ENCODE peak calls at places on chromosomes 11 and 22, in six cellular contexts. Y is fibroblast of lung; F is neuronal stem cell; V is adrenal gland; H is CD8-positive, alpha-beta memory T cell; J is OCI-LY7. D is an unnamed sample. For H3K36me3, the result is how much of the 10 kb centered on the place peaks cover.

GRCh38 chr11:108943853-108944252 is 279.0 kb downstream of the DDX10 start:
- DNase-seq in F (no peak), Y (no peak), H (no peak), J (no peak), V (no peak), D (no peak)

GRCh38 chr11:30573951-30574350 is 12.2 kb downstream of the MPPED2 start:
- DNase-seq in J (no peak), F (no peak), Y (peak), H (no peak), V (no peak), D (no peak)

GRCh38 chr11:6635082-6635932 is 16.1 kb upstream of the TPP1 start:
- DNase-seq in V (peak), Y (no peak), F (no peak), H (no peak), J (no peak), D (peak)

GRCh38 chr22:32204856-32205722 is at the start of gene RFPL2:
- DNase-seq in F (peak), H (peak), J (no peak), Y (peak), V (no peak), D (no peak)

GRCh38 chr22:31947296-31947695 is 3.0 kb downstream of the YWHAH start:
- DNase-seq in V (no peak), H (peak), F (no peak), Y (no peak), J (peak), D (no peak)

GRCh38 chr22:46561435-46561905 is 24.1 kb upstream of the CELSR1 start:
- DNase-seq in J (peak), H (no peak), Y (peak), V (no peak), F (no peak), D (no peak)

GRCh38 chr22:40676644-40677043 is 2.6 kb upstream of the MCHR1 start:
- DNase-seq in J (no peak), F (no peak), Y (no peak), V (no peak), H (no peak), D (no peak)

GRCh38 chr22:47337161-47337621 is 574.7 kb downstream of the TBC1D22A start:
- DNase-seq in Y (peak), J (no peak), V (peak), H (no peak), F (no peak), D (no peak)

GRCh38 chr22:27755521-27756211 is 45.9 kb downstream of the MN1 start:
- DNase-seq in J (no peak), F (no peak), V (no peak), H (no peak), Y (no peak), D (no peak)

GRCh38 chr11:98455500-98456186 is 565.1 kb upstream of the CNTN5 start:
- DNase-seq in Y (no peak), J (no peak), F (no peak), V (no peak), H (no peak), D (no peak)

GRCh38 chr11:210122-210802 is 2.8 kb downstream of the RIC8A start:
- DNase-seq in Y (peak), J (no peak), H (no peak), V (no peak), F (no peak), D (no peak)

GRCh38 chr22:35661377-35661937 is 13.2 kb downstream of the APOL6 start:
- DNase-seq in H (no peak), J (no peak), V (peak), Y (peak), F (no peak), D (no peak)

GRCh38 chr11:65275906-65276305 is 14.1 kb downstream of the POLA2 start:
- DNase-seq in J (no peak), Y (no peak), F (no peak), H (no peak), V (no peak), D (no peak)

GRCh38 chr11:65279713-65280459 is 18.1 kb downstream of the POLA2 start:
- DNase-seq in F (no peak), V (peak), H (no peak), Y (peak), J (no peak), D (peak)

GRCh38 chr11:65278351-65278750 is 16.6 kb downstream of the POLA2 start:
- DNase-seq in J (no peak), H (no peak), V (no peak), F (no peak), Y (peak), D (no peak)

GRCh38 chr11:65277878-65278277 is 16.1 kb downstream of the POLA2 start:
- DNase-seq in H (no peak), Y (no peak), V (no peak), J (no peak), F (no peak), D (no peak)

GRCh38 chr11:65274734-65275682 is 13.2 kb downstream of the POLA2 start:
- DNase-seq in H (peak), Y (peak), V (peak), F (no peak), J (peak), D (peak)
- H3K36me3 ChIP-seq in H (under half), Y (under half), V (under half), F (under half), J (half or more), D (under half)

DNA sequence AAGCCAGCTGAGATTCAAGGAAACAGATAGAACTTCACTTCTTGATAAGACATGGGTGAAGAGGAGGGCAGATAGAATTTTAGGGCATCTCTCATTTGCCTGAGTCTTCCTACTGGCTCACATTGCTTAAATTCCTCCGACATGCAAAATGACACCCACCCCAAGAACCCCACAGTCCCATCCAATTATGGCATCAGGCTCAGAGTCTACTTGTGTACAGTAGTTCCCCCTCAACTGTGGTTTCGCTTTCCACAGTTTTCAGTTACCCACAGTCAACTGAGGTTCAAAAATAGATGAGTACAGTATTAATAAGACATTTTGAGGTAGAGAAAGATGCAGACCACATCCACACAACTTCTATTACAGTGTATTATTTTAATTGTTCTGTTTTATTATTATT is 99.8 kb downstream of the TTC17 start:
- DNase-seq in F (no peak), J (no peak), Y (no peak), H (no peak), V (no peak), D (no peak)
- H3K36me3 ChIP-seq in F (under half), J (half or more), Y (under half), H (under half), V (under half), D (under half)

GRCh38 chr11:62712413-62712812 is 4.9 kb downstream of the GNG3 start:
- DNase-seq in J (no peak), F (no peak), Y (no peak), H (no peak), V (no peak), D (no peak)

GRCh38 chr11:62712861-62713260 is 5.4 kb downstream of the GNG3 start:
- DNase-seq in F (no peak), V (no peak), Y (no peak), H (no peak), J (no peak), D (no peak)

GRCh38 chr11:62715150-62716130 is 8.0 kb downstream of the GNG3 start:
- DNase-seq in J (no peak), V (no peak), Y (no peak), F (no peak), H (no peak), D (no peak)

GRCh38 chr11:62716206-62716605 is 8.7 kb downstream of the GNG3 start:
- DNase-seq in Y (no peak), J (no peak), V (no peak), H (no peak), F (no peak), D (no peak)

DNA sequence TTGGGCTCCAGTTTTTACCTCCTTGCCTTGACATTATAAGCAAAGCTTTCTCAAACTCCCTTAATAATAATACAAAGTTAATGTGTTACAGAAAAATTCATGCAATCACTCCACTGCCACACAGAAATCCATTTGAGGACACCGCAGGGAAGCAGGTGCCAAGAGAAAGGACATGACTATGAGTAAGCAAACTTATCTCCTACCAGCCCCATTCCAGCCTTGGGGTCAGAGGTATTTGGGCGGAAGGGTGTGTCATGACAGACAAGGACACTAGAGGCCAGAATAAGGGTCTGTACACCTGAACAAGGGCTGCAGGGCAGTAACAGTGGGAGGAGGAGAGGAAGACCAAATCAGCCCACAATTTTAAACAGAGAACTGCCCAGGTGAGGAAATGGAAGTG is 5.9 kb downstream of the GNG3 start:
- DNase-seq in V (peak), F (no peak), H (no peak), Y (no peak), J (no peak), D (no peak)
- H3K36me3 ChIP-seq in V (under half), F (under half), H (half or more), Y (under half), J (half or more), D (under half)

DNA sequence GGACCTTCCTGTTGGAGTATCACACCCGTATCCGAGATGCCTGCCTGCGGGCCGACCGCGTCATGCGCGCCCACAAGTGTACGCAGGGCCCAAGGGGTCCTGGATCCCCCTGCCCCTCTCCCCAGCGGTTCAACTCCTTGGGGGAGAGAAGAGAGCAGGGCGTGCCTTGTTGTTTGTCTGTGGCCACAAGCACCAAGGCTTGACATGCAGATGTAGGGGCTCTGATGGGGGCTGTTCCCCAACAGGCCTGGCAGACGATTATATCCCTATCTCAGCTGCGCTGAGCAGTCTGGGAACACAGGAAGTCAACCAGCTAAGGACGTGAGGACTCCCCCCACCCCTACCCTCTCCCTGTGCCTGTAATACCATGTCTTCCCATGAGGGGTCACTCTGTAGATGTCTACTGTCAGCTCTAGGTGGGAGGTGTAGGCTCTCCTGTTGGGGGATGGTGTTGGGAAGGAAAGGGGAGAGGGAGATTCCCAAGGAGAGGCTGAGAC is 6.8 kb downstream of the CFL1 start:
- DNase-seq in Y (no peak), V (no peak), F (no peak), H (no peak), J (no peak), D (no peak)
- H3K36me3 ChIP-seq in Y (under half), V (under half), F (under half), H (under half), J (half or more), D (under half)

DNA sequence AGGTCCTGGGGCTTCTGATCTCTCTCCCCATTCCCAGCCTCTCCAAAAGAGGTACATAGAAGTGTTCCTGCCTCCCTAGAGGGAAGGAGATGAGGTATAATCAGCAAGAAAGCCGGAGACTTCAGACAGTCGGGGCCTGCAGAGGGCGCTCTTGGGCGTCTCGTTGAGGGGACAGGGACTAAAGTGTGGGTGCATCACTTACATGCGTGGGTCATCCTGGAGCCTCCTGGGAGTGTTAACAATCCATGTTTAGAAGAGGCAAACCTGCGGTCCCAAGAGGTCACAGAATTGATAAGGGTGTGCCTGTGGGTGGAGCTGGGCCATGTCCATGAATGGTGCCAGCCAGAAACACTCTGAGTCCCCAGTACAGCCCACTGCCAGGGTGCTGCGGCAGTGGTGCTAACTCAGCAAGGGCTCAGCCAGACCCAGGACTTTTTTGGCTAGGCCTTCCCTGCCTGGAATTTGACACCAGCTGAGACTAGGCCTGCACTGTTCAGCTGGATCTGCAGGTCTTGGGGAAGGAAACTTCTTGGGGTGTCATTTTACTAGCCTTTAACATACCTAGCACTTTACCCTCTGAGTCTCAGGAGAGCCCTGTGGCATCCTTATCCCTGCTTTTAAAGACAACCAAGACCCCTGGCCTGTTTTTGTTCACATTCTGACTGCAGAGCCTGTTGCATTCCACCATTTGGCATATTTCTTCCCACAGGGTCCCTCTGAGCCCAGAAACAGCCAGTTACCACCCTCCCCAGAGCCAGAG is 5.5 kb downstream of the YDJC start:
- DNase-seq in J (peak), V (no peak), H (peak), F (no peak), Y (no peak), D (no peak)
- H3K36me3 ChIP-seq in J (half or more), V (under half), H (under half), F (under half), Y (under half), D (under half)

GRCh38 chr11:134245434-134245833 is 7.7 kb downstream of the THYN1 start:
- DNase-seq in F (no peak), Y (no peak), H (no peak), J (no peak), V (no peak), D (no peak)
- H3K36me3 ChIP-seq in F (under half), Y (under half), H (under half), J (half or more), V (under half), D (under half)